ENCODE peak calls at places on chromosomes 12 and 14, in four cellular contexts. A, T, U and X are unnamed samples.

GRCh38 chr12:111462134-111462821 is 56.6 kb downstream of the SH2B3 start:
- DNase-seq in T (peak; percentile 73), U (no peak), A (peak; percentile 77), X (no peak)

GRCh38 chr14:95290769-95291440 is 28.8 kb downstream of the CLMN start:
- DNase-seq in A (no peak), T (no peak), U (no peak), X (no peak)

GRCh38 chr12:88298014-88298682 is 156.0 kb downstream of the TMTC3 start:
- DNase-seq in U (no peak), T (no peak), A (peak; percentile 16), X (no peak)

GRCh38 chr14:21070610-21071224 is 613 bp downstream of the ARHGEF40 start:
- DNase-seq in T (peak; percentile 50), A (peak; percentile 66), U (no peak), X (no peak)

GRCh38 chr12:52081263-52081733 is 1.8 kb downstream of the SMIM41 start:
- DNase-seq in U (no peak), A (no peak), T (no peak), X (no peak)

GRCh38 chr12:67193705-67194104 is 75.5 kb upstream of the CAND1 start:
- DNase-seq in U (no peak), A (peak; percentile 43), T (no peak), X (no peak)

GRCh38 chr14:73680821-73681220 is 33.4 kb downstream of the PNMA1 start:
- DNase-seq in U (no peak), T (no peak), A (no peak), X (no peak)

GRCh38 chr12:129076466-129077325 is 223.4 kb downstream of the GLT1D1 start:
- DNase-seq in A (no peak), U (no peak), T (no peak), X (no peak)

GRCh38 chr14:23573384-23573783 is 5.2 kb downstream of the JPH4 start:
- DNase-seq in A (no peak), U (no peak), T (no peak), X (no peak)

GRCh38 chr14:55713496-55713895 is 133.5 kb downstream of the KTN1 start:
- DNase-seq in U (no peak), A (no peak), T (no peak), X (no peak)

GRCh38 chr12:3698218-3698974 is 54.5 kb downstream of the CRACR2A start:
- DNase-seq in A (peak; percentile 97), U (no peak), T (peak; percentile 94), X (no peak)

GRCh38 chr12:49089831-49090773 is 4.5 kb downstream of the DHH start:
- DNase-seq in A (peak; percentile 43), T (peak; percentile 36), U (no peak), X (no peak)

GRCh38 chr12:106302401-106303201 is at the start of gene TCP11L2:
- DNase-seq in T (peak; percentile 70), A (peak; percentile 58), U (no peak), X (peak; percentile 62)

GRCh38 chr12:102439391-102440108 is 40.8 kb downstream of the IGF1 start:
- DNase-seq in A (no peak), T (no peak), U (no peak), X (no peak)

GRCh38 chr12:122121341-122122192 is 43.0 kb downstream of the MLXIP start:
- DNase-seq in U (no peak), A (no peak), T (no peak), X (no peak)

GRCh38 chr12:122117979-122118378 is 39.4 kb downstream of the MLXIP start:
- DNase-seq in U (no peak), T (no peak), A (peak; percentile 52), X (no peak)

GRCh38 chr12:122111070-122111750 is 32.7 kb downstream of the MLXIP start:
- DNase-seq in U (peak; percentile 29), A (no peak), T (no peak), X (no peak)

DNA sequence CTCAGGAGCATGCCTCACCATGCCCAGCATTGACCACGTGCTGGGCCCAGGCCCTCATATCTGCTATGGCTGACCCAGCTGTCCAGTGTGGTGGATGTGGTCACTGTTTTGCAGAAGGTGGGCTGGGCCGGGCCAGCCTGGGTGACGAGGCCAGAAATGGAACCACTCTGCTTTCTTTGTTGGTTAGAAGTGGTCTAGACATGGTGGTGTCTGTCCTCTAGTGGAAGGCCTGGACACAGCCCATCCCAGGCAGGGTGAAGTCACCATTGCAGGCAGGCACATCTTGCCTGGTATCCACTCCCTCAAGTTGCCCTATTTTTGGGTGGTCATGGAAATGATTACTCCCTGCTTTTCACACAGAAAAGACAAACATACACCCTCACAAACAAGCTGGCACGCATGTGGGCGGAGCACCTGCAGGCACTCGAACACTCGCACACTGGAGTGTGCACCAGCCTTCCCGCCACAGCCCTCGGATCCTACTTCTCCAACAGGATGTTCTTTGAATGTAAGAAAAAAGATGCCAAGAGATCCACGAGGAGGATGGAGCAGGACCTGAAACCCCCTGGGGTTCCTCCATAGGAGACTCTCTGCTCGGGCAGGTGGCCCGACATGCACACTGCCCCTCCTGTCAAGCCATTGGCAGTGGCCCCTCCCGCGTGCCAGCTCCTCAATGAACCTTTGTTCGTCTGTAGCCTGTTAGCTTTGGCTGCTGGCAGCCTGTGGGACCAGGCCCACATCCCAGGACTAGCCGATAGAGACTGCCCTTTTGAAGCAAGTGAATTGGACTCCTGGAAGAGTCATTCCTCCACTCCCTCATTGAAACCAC is 38.4 kb downstream of the MLXIP start:
- DNase-seq in U (no peak), T (no peak), A (no peak), X (no peak)
- TF ChIP-seq CTCF in U (no peak), T (no peak), A (no peak), X (no peak)

GRCh38 chr14:85195872-85196477 is 334.0 kb upstream of the FLRT2 start:
- DNase-seq in U (no peak), T (no peak), A (peak; percentile 32), X (no peak)
- TF ChIP-seq CTCF in U (peak; percentile 34), T (peak; percentile 80), A (peak; percentile 74), X (no peak)

GRCh38 chr12:68648179-68648578 is 37.5 kb downstream of the RAP1B start:
- DNase-seq in T (no peak), U (no peak), A (no peak), X (no peak)
- TF ChIP-seq CTCF in T (no peak), U (no peak), A (no peak), X (no peak)

DNA sequence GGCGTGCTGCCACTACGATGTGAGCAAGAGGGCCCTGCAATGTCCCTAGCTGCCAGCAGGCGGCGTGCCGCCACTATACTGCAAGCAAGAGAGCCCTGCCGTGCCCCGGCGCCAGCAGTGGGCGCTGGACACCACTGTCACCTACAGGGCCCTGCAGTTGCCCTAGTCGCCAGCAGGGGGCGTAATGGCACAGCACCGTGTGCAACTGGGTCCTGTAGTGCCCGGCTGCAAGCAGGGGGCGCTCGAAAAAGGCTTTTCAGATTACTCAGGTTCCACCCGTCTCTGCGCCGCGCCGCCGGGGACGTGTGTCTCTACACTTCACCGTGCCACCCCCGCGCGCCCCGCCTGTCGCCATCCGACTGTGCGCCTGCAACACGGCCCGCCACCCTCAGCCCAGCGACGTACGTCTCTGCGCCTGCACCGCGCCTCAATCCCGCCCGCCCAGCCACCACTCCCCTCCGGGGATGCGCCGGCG is 1356.9 kb downstream of the TMEM121 start:
- DNase-seq in A (no peak), U (no peak), T (no peak), X (no peak)
- TF ChIP-seq CTCF in A (no peak), U (peak; percentile 26), T (peak; percentile 84), X (no peak)